ENCODE peak calls at places on chromosomes 13 and 19, in nine cellular contexts. D, H, E, J, S, G, T, K and V are unnamed samples.

GRCh38 chr19:45781282-45782161 is 768 bp downstream of the DMPK start:
- DNase-seq in D (no peak), H (no peak), E (peak; percentile 64), J (no peak), S (peak; percentile 94), G (no peak), T (no peak), K (no peak), V (no peak)

GRCh38 chr13:101080616-101081015 is 335.7 kb downstream of the NALCN start:
- DNase-seq in D (no peak), H (no peak), E (no peak), J (no peak), S (no peak), G (no peak), T (no peak), K (no peak), V (no peak)

GRCh38 chr13:21759503-21759902 is 88.6 kb downstream of the FGF9 start:
- DNase-seq in D (no peak), H (no peak), E (no peak), J (no peak), S (no peak), G (no peak), T (no peak), K (no peak), V (no peak)

GRCh38 chr13:98033277-98034247 is 80.1 kb downstream of the IPO5 start:
- DNase-seq in D (no peak), H (no peak), E (no peak), J (peak; percentile 20), S (no peak), G (peak; percentile 84), T (no peak), K (no peak), V (no peak)

GRCh38 chr13:84127597-84128128 is 245.4 kb upstream of the SLITRK1 start:
- DNase-seq in D (no peak), H (no peak), E (no peak), J (no peak), S (no peak), G (no peak), T (no peak), K (no peak), V (no peak)

GRCh38 chr13:48730971-48731658 is 77.4 kb downstream of the CYSLTR2 start:
- DNase-seq in D (no peak), H (no peak), E (no peak), J (no peak), S (no peak), G (peak; percentile 87), T (no peak), K (no peak), V (no peak)

GRCh38 chr13:21637296-21637695 is 33.3 kb upstream of the MICU2 start:
- DNase-seq in D (no peak), H (no peak), E (no peak), J (no peak), S (no peak), G (peak; percentile 49), T (no peak), K (no peak), V (no peak)

GRCh38 chr13:33931397-33931987 is 113.5 kb downstream of the RFC3 start:
- DNase-seq in D (peak; percentile 2), H (no peak), E (no peak), J (peak; percentile 34), S (no peak), G (peak; percentile 80), T (no peak), K (no peak), V (peak; percentile 21)

GRCh38 chr19:2603320-2603719 is 99.2 kb downstream of the GNG7 start:
- DNase-seq in D (no peak), H (peak; percentile 61), E (no peak), J (peak; percentile 51), S (peak; percentile 73), G (peak; percentile 50), T (no peak), K (no peak), V (no peak)

GRCh38 chr13:75794663-75795062 is 158.5 kb downstream of the LMO7 start:
- DNase-seq in D (no peak), H (no peak), E (no peak), J (no peak), S (no peak), G (no peak), T (no peak), K (no peak), V (no peak)

GRCh38 chr13:46817838-46818476 is 21.0 kb upstream of the ESD start:
- DNase-seq in D (no peak), H (no peak), E (no peak), J (no peak), S (no peak), G (no peak), T (no peak), K (no peak), V (no peak)

GRCh38 chr19:55091126-55091910 is 15.6 kb downstream of the EPS8L1 start:
- DNase-seq in D (no peak), H (no peak), E (no peak), J (no peak), S (no peak), G (no peak), T (no peak), K (no peak), V (no peak)

GRCh38 chr13:80132741-80133601 is 208.0 kb downstream of the SPRY2 start:
- DNase-seq in D (no peak), H (peak; percentile 47), E (peak; percentile 53), J (peak; percentile 44), S (peak; percentile 73), G (peak; percentile 78), T (no peak), K (peak; percentile 64), V (peak; percentile 43)

GRCh38 chr19:3725640-3726310 is 17.6 kb downstream of the TJP3 start:
- DNase-seq in D (no peak), H (no peak), E (peak; percentile 30), J (no peak), S (no peak), G (peak; percentile 19), T (no peak), K (no peak), V (no peak)

GRCh38 chr19:58009666-58010301 is 7.2 kb upstream of the ZNF606 start:
- DNase-seq in D (no peak), H (peak; percentile 85), E (peak; percentile 90), J (peak; percentile 61), S (peak; percentile 76), G (peak; percentile 92), T (no peak), K (peak; percentile 96), V (no peak)

GRCh38 chr19:47107953-47108746 is 5.4 kb downstream of the ZC3H4 start:
- DNase-seq in D (no peak), H (no peak), E (no peak), J (no peak), S (no peak), G (peak; percentile 30), T (no peak), K (no peak), V (no peak)

GRCh38 chr13:46663644-46664043 is 110.7 kb downstream of the LRCH1 start:
- DNase-seq in D (no peak), H (no peak), E (no peak), J (no peak), S (no peak), G (no peak), T (no peak), K (no peak), V (no peak)

GRCh38 chr13:69306766-69307165 is 800.9 kb upstream of the ATXN8OS start:
- DNase-seq in D (no peak), H (no peak), E (no peak), J (no peak), S (no peak), G (no peak), T (no peak), K (no peak), V (no peak)
- TF ChIP-seq CTCF in D (no peak), H (no peak), E (no peak), J (no peak), S (no peak), G (no peak), T (no peak), K (no peak), V (peak; percentile 18)

GRCh38 chr19:11020982-11021759 is 60.3 kb downstream of the SMARCA4 start:
- DNase-seq in D (no peak), H (no peak), E (peak; percentile 31), J (no peak), S (no peak), G (no peak), T (no peak), K (no peak), V (no peak)
- TF ChIP-seq CTCF in D (no peak), H (no peak), E (no peak), J (no peak), S (no peak), G (no peak), T (no peak), K (no peak), V (no peak)

DNA sequence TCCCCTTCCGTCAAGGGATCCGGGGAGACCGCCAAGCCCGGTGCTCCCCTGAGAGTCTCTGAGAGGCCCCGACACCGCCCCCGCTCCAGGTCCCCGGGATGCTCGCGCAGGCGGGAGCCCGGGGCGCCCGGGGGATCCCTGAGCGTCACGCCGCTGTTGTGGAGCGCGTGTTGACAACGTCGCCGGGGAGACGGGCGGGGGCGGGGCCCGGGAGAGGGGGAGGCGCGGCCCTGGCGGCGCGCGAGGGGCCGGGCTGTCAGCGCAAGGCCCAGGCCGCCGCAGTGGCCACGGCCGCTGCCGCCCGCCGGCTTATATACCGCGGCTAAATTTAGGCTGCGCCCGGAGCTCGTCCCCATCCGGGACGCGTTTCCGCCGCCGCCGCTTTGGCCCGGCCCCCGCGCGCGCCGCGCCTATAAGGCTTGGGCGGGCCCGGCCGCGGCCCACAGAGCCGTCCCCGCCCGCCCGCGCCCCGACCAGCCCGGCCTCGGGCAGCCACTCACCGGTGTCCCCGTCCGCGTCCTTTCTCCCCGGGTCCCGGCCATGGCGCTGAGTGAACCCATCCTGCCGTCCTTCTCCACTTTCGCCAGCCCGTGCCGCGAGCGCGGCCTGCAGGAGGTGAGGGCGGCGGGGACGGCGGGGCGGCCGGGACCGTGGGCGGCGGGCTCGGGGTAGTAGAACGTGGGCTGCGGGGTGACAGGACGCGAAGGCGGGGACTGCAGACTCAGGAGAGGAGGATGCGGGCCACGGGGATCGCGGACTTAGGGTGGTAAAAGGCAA is at the start of gene KLF2:
- DNase-seq in D (no peak), H (peak; percentile 96), E (peak; percentile 85), J (peak; percentile 90), S (peak; percentile 98), G (peak; percentile 92), T (peak; percentile 73), K (peak; percentile 64), V (peak; percentile 53)
- TF ChIP-seq CTCF in D (no peak), H (no peak), E (no peak), J (no peak), S (no peak), G (no peak), T (no peak), K (no peak), V (no peak)

DNA sequence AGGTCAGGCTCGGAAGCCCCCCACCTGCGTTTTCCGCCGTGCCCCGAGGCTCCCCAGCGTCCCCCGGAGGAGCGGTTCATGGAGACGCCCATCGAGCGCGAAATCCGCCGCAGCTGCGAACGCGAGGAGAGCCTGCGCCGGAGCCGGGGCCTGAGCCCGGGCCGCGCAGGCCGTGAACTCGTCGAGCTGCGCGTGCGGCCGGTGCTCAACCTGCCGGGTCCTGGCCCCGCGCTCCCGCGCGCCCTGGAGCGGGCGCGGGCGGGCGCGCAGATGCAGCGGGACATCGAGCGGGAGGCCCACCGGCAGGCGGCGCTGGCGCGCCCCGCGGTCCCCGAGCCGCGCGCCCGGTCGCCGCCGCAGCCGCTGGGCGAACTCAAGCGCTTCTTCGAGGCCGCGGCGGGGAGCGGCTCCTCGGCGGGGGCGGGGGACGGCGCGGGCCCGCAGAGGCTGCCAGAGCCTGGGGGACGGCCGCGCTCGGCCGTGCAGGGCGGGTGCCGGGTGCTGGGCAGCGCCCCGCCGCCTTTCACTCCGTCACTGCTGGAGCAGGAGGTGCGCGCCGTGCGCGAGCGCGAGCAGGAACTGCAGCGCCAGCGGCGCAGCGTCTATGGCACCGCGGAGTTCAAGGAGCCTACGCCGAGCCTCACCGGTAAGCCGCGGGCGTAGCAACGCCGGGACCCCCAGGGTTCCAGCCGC is 792 bp downstream of the MISP3 start:
- DNase-seq in D (no peak), H (peak; percentile 77), E (peak; percentile 59), J (peak; percentile 39), S (peak; percentile 89), G (peak; percentile 83), T (no peak), K (peak; percentile 74), V (peak; percentile 64)
- TF ChIP-seq CTCF in D (peak; percentile 95), H (peak; percentile 64), E (peak; percentile 94), J (peak; percentile 30), S (peak; percentile 75), G (peak; percentile 9), T (peak; percentile 20), K (no peak), V (peak; percentile 64)